ENCODE peak calls at places on chromosomes 2 and 18, in four cellular contexts. One of them, this sample, is unnamed.

GRCh38 chr2:7627587-7627986 is 710.4 kb downstream of the RNF144A start:
- DNase-seq in GM12878: no peak
- DNase-seq in K562: no peak
- DNase-seq in HepG2: no peak
- DNase-seq in this sample: no peak

GRCh38 chr2:27711804-27712203 is 48.1 kb downstream of the SLC4A1AP start:
- DNase-seq in K562: no peak
- DNase-seq in HepG2: no peak
- DNase-seq in GM12878: no peak
- DNase-seq in this sample: no peak

GRCh38 chr2:121128741-121129659 is 156.0 kb downstream of the TFCP2L1 start:
- DNase-seq in K562: peak
- DNase-seq in GM12878: no peak
- DNase-seq in HepG2: peak
- DNase-seq in this sample: peak

GRCh38 chr2:152962446-152962845 is 244.0 kb downstream of the ARL6IP6 start:
- DNase-seq in HepG2: no peak
- DNase-seq in K562: no peak
- DNase-seq in GM12878: no peak
- DNase-seq in this sample: no peak

GRCh38 chr18:76981388-76981968 is 151.1 kb downstream of the MBP start:
- DNase-seq in HepG2: no peak
- DNase-seq in K562: no peak
- DNase-seq in GM12878: peak
- DNase-seq in this sample: no peak

GRCh38 chr2:238738917-238739316 is 109.0 kb upstream of the TWIST2 start:
- DNase-seq in K562: no peak
- DNase-seq in HepG2: no peak
- DNase-seq in GM12878: no peak
- DNase-seq in this sample: no peak

GRCh38 chr2:122138561-122138960 is 383.1 kb downstream of the TSN start:
- DNase-seq in GM12878: no peak
- DNase-seq in K562: no peak
- DNase-seq in HepG2: no peak
- DNase-seq in this sample: no peak

GRCh38 chr18:21803495-21803894 is 62.9 kb downstream of the MIB1 start:
- DNase-seq in K562: no peak
- DNase-seq in HepG2: peak
- DNase-seq in GM12878: no peak
- DNase-seq in this sample: no peak

GRCh38 chr2:139836769-139837168 is 1056.6 kb upstream of the NXPH2 start:
- DNase-seq in K562: no peak
- DNase-seq in HepG2: no peak
- DNase-seq in GM12878: no peak
- DNase-seq in this sample: no peak

GRCh38 chr18:32831781-32832180 is 59.0 kb upstream of the KLHL14 start:
- DNase-seq in HepG2: no peak
- DNase-seq in K562: no peak
- DNase-seq in GM12878: no peak
- DNase-seq in this sample: no peak

GRCh38 chr2:16069933-16070647 is 129.7 kb downstream of the MYCN start:
- DNase-seq in GM12878: no peak
- DNase-seq in K562: no peak
- DNase-seq in HepG2: peak
- DNase-seq in this sample: no peak

GRCh38 chr2:16608661-16609643 is 56.7 kb downstream of the CYRIA start:
- DNase-seq in HepG2: peak
- DNase-seq in GM12878: peak
- DNase-seq in K562: peak
- DNase-seq in this sample: peak

GRCh38 chr2:66674087-66674486 is 239.2 kb downstream of the MEIS1 start:
- DNase-seq in GM12878: no peak
- DNase-seq in K562: no peak
- DNase-seq in HepG2: no peak
- DNase-seq in this sample: no peak

GRCh38 chr2:194003911-194004310 is 1653.1 kb upstream of the SLC39A10 start:
- DNase-seq in HepG2: no peak
- DNase-seq in K562: no peak
- DNase-seq in GM12878: no peak
- DNase-seq in this sample: no peak

DNA sequence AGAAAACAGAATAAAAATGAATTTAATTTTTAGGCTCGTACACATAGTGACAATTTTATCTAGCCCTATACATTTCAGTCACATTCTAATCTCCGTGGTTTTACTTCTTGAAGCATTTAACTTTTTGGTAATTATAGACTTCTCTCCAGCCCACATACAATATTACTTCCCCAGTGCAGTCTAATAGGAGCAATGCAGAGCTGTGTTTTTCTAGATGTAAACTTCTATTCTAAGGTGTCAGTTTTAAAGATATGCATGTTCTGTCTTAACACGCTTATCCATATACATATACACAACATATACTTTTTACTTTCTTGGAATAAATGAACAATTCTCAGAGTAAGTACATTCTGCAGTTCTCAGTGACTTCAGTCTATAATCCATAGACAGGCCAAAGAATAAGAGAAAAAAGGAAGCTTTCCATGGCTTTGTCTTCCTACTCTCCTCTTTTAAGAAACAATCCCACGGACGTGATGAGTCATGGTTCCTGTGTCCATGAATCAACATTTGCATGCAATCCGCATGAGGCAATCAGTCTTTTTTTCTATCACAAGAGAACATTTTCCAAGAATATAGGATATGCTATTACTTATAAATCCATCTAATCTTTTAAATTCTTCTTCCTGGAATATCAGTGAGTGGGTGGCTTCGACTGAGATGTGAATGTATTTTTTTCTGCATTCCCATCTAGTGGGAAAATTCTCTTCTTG is 42.8 kb downstream of the CCDC102B start:
- DNase-seq in GM12878: no peak
- DNase-seq in K562: no peak
- DNase-seq in HepG2: peak
- DNase-seq in this sample: no peak
- TF ChIP-seq BHLHE40 in GM12878: no peak
- TF ChIP-seq BHLHE40 in K562: no peak
- TF ChIP-seq BHLHE40 in HepG2: no peak
- TF ChIP-seq BHLHE40 in this sample: no peak

DNA sequence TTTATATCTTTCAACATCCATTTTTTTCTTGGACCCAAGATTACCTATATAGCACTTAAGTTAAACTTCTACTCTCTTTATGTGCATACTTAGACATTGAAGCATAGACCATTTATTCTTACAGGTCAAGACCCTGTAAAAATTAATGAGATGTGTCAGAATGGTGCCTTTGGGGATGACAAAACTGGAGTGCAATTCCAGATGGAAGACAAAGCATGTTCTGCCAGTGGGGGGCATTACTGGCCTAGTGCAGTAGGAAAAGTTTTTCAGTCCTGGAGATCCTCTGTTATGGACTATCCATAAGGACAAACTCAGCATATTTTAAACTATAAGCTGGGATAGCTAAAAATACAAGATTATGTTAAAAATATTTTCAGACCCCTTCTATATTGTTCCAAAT is 57.8 kb upstream of the MMADHC start:
- DNase-seq in K562: no peak
- DNase-seq in GM12878: no peak
- DNase-seq in HepG2: no peak
- DNase-seq in this sample: no peak
- TF ChIP-seq SP1 in K562: no peak
- TF ChIP-seq SP1 in GM12878: no peak
- TF ChIP-seq SP1 in HepG2: no peak
- TF ChIP-seq SP1 in this sample: no peak

GRCh38 chr2:182182436-182182835 is 196.8 kb downstream of the PPP1R1C start:
- DNase-seq in HepG2: no peak
- DNase-seq in GM12878: no peak
- DNase-seq in K562: no peak
- DNase-seq in this sample: no peak

GRCh38 chr2:182187130-182187529 is 201.5 kb downstream of the PPP1R1C start:
- DNase-seq in GM12878: no peak
- DNase-seq in K562: no peak
- DNase-seq in HepG2: no peak
- DNase-seq in this sample: no peak

GRCh38 chr2:182181381-182181780 is 195.7 kb downstream of the PPP1R1C start:
- DNase-seq in GM12878: no peak
- DNase-seq in HepG2: no peak
- DNase-seq in K562: no peak
- DNase-seq in this sample: no peak

DNA sequence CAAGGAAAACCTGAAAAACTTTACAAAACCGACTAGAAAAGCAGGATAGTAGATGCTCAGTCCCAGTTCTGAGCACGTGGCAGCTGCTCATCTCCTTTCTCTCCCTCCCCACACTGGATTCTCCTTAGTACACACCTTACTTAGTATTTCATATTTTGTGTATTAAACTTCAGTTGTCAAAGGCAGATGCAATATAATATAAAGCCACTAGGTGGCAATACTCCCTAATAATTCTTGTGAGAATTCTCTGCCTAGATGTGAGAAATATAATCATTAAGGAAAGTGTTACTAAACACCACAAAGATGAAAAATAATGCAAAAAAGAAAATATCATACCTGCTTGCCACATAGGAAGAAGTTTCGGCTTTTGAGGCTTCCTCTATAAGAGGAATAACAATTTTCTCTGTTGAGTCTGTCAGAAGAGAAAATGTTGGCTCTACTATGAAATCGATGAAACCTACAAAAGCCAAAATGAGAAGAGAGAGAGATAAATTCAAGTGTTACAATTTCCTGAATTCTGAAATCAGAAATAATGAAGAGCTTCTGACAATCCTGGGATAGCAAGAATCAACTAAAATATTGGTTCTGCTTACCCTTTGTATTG is 200.6 kb downstream of the PPP1R1C start:
- DNase-seq in HepG2: peak
- DNase-seq in K562: peak
- DNase-seq in GM12878: no peak
- DNase-seq in this sample: peak
- TF ChIP-seq BHLHE40 in HepG2: no peak
- TF ChIP-seq BHLHE40 in K562: no peak
- TF ChIP-seq BHLHE40 in GM12878: no peak
- TF ChIP-seq BHLHE40 in this sample: no peak

DNA sequence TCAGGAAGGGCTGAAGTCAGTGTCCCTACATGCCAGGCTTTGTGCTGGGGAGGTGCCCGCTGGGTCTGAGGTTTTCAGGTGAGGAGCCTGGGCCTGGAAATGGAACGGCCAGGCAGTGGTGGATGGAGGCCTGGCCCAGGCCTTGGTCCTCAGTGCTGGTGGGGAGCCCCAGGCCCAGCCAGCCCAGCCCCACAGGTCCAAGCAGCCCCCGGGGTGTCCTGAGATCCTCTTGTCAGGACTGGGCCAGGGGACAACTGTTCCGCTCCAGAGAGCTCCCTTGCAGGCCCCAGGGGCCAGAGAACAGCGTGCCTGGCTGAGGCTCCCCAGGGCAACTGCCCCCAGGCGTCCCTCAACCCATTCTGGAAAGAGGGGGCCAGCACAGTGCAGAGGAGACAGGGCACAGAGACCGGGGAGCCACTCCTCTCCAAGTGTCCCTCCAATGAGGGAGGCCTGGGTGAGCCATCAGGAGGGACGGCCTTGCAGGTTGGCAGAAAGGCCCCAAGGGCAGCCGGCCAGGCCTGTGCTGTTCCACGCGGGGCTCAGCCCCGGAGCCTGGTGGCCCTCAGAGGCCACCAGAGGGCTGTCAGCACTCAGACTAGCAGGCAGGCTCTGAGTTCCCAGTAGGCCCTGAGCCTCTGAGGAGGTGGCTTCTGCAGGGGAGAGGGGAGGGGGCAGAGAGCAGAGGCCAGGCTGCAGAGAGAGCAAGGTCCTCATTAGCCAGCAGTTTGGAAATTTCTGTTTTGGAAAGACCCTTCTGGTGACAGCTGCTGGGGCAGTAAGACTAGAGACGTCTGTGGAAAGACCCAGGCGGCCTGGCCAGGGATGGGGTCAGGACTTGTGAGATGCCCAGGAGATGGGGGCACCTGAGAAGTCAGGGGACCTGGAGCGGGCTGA is 29.4 kb upstream of the SNED1 start:
- DNase-seq in K562: peak
- DNase-seq in GM12878: no peak
- DNase-seq in HepG2: peak
- DNase-seq in this sample: no peak
- TF ChIP-seq SP1 in K562: no peak
- TF ChIP-seq SP1 in GM12878: no peak
- TF ChIP-seq SP1 in HepG2: no peak
- TF ChIP-seq SP1 in this sample: no peak

GRCh38 chr2:112812318-112813042 is 24.1 kb downstream of the IL1B start:
- DNase-seq in HepG2: no peak
- DNase-seq in K562: peak
- DNase-seq in GM12878: no peak
- DNase-seq in this sample: no peak
- TF ChIP-seq BHLHE40 in HepG2: no peak
- TF ChIP-seq BHLHE40 in K562: no peak
- TF ChIP-seq BHLHE40 in GM12878: peak
- TF ChIP-seq BHLHE40 in this sample: no peak

GRCh38 chr2:191499874-191500565 is 177.9 kb upstream of the NABP1 start:
- DNase-seq in K562: no peak
- DNase-seq in GM12878: no peak
- DNase-seq in HepG2: no peak
- DNase-seq in this sample: no peak
- TF ChIP-seq SP1 in K562: no peak
- TF ChIP-seq SP1 in GM12878: no peak
- TF ChIP-seq SP1 in HepG2: no peak
- TF ChIP-seq SP1 in this sample: no peak

GRCh38 chr2:5538717-5539116 is 153.5 kb upstream of the SOX11 start:
- DNase-seq in HepG2: no peak
- DNase-seq in K562: no peak
- DNase-seq in GM12878: no peak
- DNase-seq in this sample: no peak
- TF ChIP-seq BHLHE40 in HepG2: no peak
- TF ChIP-seq BHLHE40 in K562: no peak
- TF ChIP-seq BHLHE40 in GM12878: no peak
- TF ChIP-seq BHLHE40 in this sample: no peak